ENCODE peak calls at places on chromosomes 3 and 15, in six cellular contexts. E is right atrium auricular region, N is IMR-90, H is RWPE2, C is brain microvascular endothelial cell, X is AG09319. V is an unnamed sample.

GRCh38 chr3:100982710-100983109 is 10.5 kb downstream of the ABI3BP start:
- DNase-seq in E (peak), N (peak), H (no peak), C (peak), X (no peak), V (no peak)

GRCh38 chr3:127768346-127769008 is 53.8 kb downstream of the MGLL start:
- DNase-seq in E (peak), N (peak), H (no peak), C (peak), X (peak), V (no peak)

GRCh38 chr3:159322322-159322939 is 520.6 kb downstream of the MFSD1 start:
- DNase-seq in E (no peak), N (peak), H (no peak), C (peak), X (no peak), V (peak)

GRCh38 chr3:94928921-94929320 is 866.1 kb downstream of the NSUN3 start:
- DNase-seq in E (no peak), N (no peak), H (peak), C (peak), X (no peak), V (no peak)

GRCh38 chr3:192917508-192918274 is at the start of gene MB21D2:
- DNase-seq in E (peak), N (peak), H (peak), C (peak), X (no peak), V (peak)

GRCh38 chr15:73125219-73125618 is 73.0 kb downstream of the NEO1 start:
- DNase-seq in E (no peak), N (peak), H (no peak), C (peak), X (no peak), V (no peak)

GRCh38 chr3:177426151-177426904 is 229.0 kb upstream of the TBL1XR1 start:
- DNase-seq in E (no peak), N (no peak), H (no peak), C (no peak), X (no peak), V (no peak)

GRCh38 chr3:74041068-74041675 is 416.4 kb upstream of the PDZRN3 start:
- DNase-seq in E (no peak), N (no peak), H (no peak), C (no peak), X (no peak), V (no peak)

GRCh38 chr3:30081904-30082303 is 524.5 kb upstream of the TGFBR2 start:
- DNase-seq in E (no peak), N (no peak), H (no peak), C (no peak), X (no peak), V (no peak)

GRCh38 chr3:130709671-130710070 is 37.0 kb downstream of the PIK3R4 start:
- DNase-seq in E (no peak), N (no peak), H (no peak), C (no peak), X (no peak), V (no peak)

GRCh38 chr3:124409650-124410275 is 320.5 kb upstream of the UMPS start:
- DNase-seq in E (no peak), N (peak), H (no peak), C (peak), X (no peak), V (no peak)

GRCh38 chr3:52068055-52068704 is 11.8 kb upstream of the DUSP7 start:
- DNase-seq in E (no peak), N (peak), H (no peak), C (no peak), X (no peak), V (no peak)
- TF ChIP-seq CTCF in E (no peak), N (no peak), H (no peak), C (peak), X (no peak), V (no peak)

GRCh38 chr3:50154476-50154839 is 666 bp upstream of the SEMA3F start:
- DNase-seq in E (no peak), N (no peak), H (no peak), C (no peak), X (no peak), V (peak)
- TF ChIP-seq CTCF in E (no peak), N (peak), H (no peak), C (no peak), X (peak), V (peak)

GRCh38 chr3:179652467-179653105 is at the start of gene USP13:
- DNase-seq in E (peak), N (peak), H (no peak), C (peak), X (no peak), V (peak)
- TF ChIP-seq CTCF in E (no peak), N (no peak), H (no peak), C (peak), X (no peak), V (no peak)

GRCh38 chr3:25588441-25589103 is 76.1 kb downstream of the TOP2B start:
- DNase-seq in E (no peak), N (peak), H (no peak), C (peak), X (no peak), V (no peak)

GRCh38 chr3:25589783-25590258 is 74.9 kb downstream of the TOP2B start:
- DNase-seq in E (peak), N (no peak), H (no peak), C (no peak), X (no peak), V (no peak)

GRCh38 chr3:25594007-25594502 is 70.7 kb downstream of the TOP2B start:
- DNase-seq in E (peak), N (peak), H (no peak), C (peak), X (peak), V (no peak)

GRCh38 chr3:25589104-25589782 is 75.5 kb downstream of the TOP2B start:
- DNase-seq in E (peak), N (no peak), H (no peak), C (no peak), X (no peak), V (no peak)

DNA sequence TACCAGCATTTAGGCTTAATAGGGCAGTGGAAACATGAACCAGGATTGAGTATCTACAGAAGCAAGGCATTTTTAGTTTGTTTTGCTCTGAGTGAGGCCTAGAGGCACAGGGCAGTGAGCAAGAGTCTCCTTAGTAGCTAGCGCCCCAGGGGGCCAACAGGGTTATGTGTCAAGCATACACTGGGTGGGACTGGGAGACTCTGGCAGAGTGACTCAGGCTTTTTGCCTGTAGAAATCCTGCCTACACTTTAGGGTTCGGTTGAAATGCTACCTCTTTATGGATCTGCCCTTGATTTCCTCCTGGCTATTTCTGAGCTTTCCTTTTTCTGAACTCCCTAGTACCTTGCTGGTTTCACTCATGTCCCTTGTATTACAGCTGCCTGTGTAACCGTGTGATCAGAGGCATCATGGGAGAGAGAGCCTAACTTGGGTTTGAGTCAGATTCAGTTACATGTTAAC is 72.2 kb downstream of the TOP2B start:
- DNase-seq in E (peak), N (peak), H (no peak), C (peak), X (peak), V (no peak)
- TF ChIP-seq CTCF in E (no peak), N (peak), H (peak), C (peak), X (peak), V (no peak)

GRCh38 chr3:197800379-197800778 is 9.3 kb downstream of the LRCH3 start:
- DNase-seq in E (no peak), N (peak), H (no peak), C (no peak), X (no peak), V (no peak)
- TF ChIP-seq CTCF in E (no peak), N (no peak), H (no peak), C (no peak), X (no peak), V (no peak)

GRCh38 chr3:14204605-14205284 is 26.1 kb downstream of the LSM3 start:
- DNase-seq in E (peak), N (peak), H (no peak), C (peak), X (no peak), V (no peak)

GRCh38 chr3:14203521-14204079 is 25.0 kb downstream of the LSM3 start:
- DNase-seq in E (peak), N (peak), H (no peak), C (peak), X (peak), V (peak)

GRCh38 chr3:14208168-14208567 is 29.6 kb downstream of the LSM3 start:
- DNase-seq in E (no peak), N (no peak), H (no peak), C (no peak), X (no peak), V (no peak)

GRCh38 chr3:14208977-14209394 is 30.4 kb downstream of the LSM3 start:
- DNase-seq in E (no peak), N (peak), H (no peak), C (peak), X (no peak), V (no peak)

GRCh38 chr3:14206548-14207177 is 28.0 kb downstream of the LSM3 start:
- DNase-seq in E (no peak), N (no peak), H (no peak), C (no peak), X (no peak), V (no peak)
- TF ChIP-seq CTCF in E (no peak), N (no peak), H (no peak), C (peak), X (no peak), V (no peak)

GRCh38 chr15:63843901-63844317 is 10.2 kb upstream of the HERC1 start:
- DNase-seq in E (no peak), N (peak), H (no peak), C (peak), X (no peak), V (no peak)
- TF ChIP-seq CTCF in E (no peak), N (no peak), H (no peak), C (peak), X (no peak), V (peak)

GRCh38 chr3:152232679-152233078 is 36.0 kb upstream of the MBNL1 start:
- DNase-seq in E (no peak), N (no peak), H (no peak), C (no peak), X (no peak), V (no peak)

GRCh38 chr3:152230367-152230766 is 38.4 kb upstream of the MBNL1 start:
- DNase-seq in E (no peak), N (no peak), H (no peak), C (no peak), X (no peak), V (no peak)

GRCh38 chr3:152225176-152225575 is 43.6 kb upstream of the MBNL1 start:
- DNase-seq in E (no peak), N (peak), H (no peak), C (no peak), X (no peak), V (no peak)

GRCh38 chr3:152232001-152232400 is 36.7 kb upstream of the MBNL1 start:
- DNase-seq in E (no peak), N (no peak), H (no peak), C (no peak), X (no peak), V (no peak)

DNA sequence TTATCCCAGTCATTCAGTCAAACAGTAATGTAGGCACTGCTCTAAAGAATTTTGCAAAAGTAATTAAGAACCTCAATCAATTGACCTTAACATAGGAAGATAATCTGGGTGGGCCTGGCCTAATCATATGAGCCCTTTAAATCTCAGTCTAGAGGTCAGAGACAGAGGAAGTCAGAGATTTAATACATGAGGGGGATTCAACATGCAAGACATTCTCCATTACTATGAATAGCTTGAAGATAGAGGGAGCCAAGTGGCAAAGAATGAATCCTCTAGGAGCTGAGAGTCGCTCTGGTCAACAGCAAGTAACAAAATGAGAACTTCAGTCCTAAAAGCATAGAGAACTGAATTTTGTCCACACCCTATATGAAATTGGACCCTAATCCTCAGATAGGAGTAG is 39.0 kb upstream of the MBNL1 start:
- DNase-seq in E (no peak), N (no peak), H (no peak), C (no peak), X (no peak), V (no peak)
- TF ChIP-seq CTCF in E (peak), N (no peak), H (no peak), C (no peak), X (no peak), V (no peak)

GRCh38 chr3:48086736-48087470 is 70.7 kb upstream of the MAP4 start:
- DNase-seq in E (no peak), N (peak), H (no peak), C (peak), X (no peak), V (no peak)

GRCh38 chr3:48092270-48092669 is 76.1 kb upstream of the MAP4 start:
- DNase-seq in E (no peak), N (no peak), H (no peak), C (no peak), X (no peak), V (no peak)

GRCh38 chr3:48090166-48090939 is 74.1 kb upstream of the MAP4 start:
- DNase-seq in E (no peak), N (no peak), H (no peak), C (no peak), X (no peak), V (no peak)

GRCh38 chr3:48088056-48088748 is 72.0 kb upstream of the MAP4 start:
- DNase-seq in E (peak), N (no peak), H (no peak), C (peak), X (no peak), V (peak)

DNA sequence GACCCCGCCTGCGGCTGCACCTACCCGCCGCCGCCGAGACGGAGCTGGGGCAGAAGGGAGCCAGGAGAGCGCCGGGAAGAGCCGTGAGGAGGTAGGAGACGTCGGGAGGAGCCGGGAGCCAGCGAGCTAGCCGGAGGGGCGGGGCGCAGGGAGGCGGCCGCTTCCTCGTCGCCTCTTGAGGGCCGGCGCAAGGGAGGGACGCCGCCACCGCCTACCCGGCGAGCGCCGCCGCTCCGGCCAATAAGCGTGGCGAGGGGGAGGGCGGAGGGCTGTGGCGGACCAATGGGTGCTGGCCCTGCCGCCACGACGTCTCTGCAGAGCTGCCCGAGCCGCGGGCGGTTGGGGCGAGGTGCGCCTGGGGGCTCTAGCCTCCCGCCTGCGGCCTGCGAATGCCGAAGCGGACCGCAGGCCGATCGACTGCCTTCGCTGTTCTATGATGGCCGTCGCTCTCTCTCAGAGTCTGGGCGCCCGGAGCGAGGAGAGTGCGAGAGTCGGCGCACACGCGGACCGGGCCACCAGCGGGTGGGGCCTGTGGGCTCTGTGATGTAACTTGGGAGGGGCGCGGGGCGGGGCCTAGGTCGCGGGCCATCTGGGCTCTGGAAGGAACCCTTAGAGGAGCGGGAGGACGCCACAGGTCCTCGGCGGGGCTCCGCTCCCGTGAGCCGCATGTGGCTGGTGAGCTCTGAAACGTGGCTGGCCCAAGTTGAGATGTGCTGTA is 72.7 kb upstream of the MAP4 start:
- DNase-seq in E (peak), N (peak), H (peak), C (peak), X (peak), V (peak)
- TF ChIP-seq CTCF in E (no peak), N (no peak), H (no peak), C (peak), X (no peak), V (no peak)

GRCh38 chr3:48301020-48301813 is 32.2 kb downstream of the SPINK8 start:
- DNase-seq in E (peak), N (peak), H (peak), C (peak), X (peak), V (peak)
- TF ChIP-seq CTCF in E (no peak), N (no peak), H (no peak), C (no peak), X (no peak), V (no peak)

V was measured in neural crest cell.